ENCODE peak calls at places on chromosomes 16 and 17, in ten cellular contexts. One of them, this sample, is unnamed.

GRCh38 chr16:49602201-49603041 is 228.8 kb downstream of the C16orf78 start:
- DNase-seq in IMR-90: no peak
- DNase-seq in A549: no peak
- DNase-seq in endothelial cell: no peak
- DNase-seq in AG04449: no peak
- DNase-seq in cardiac muscle cell: no peak
- DNase-seq in AG09309: no peak
- DNase-seq in HFFc6: no peak
- DNase-seq in H9: peak
- DNase-seq in heart left ventricle: no peak
- DNase-seq in this sample: no peak

GRCh38 chr16:787978-788398 is at the start of gene RPUSD1:
- DNase-seq in IMR-90: no peak
- DNase-seq in A549: no peak
- DNase-seq in endothelial cell: no peak
- DNase-seq in AG04449: no peak
- DNase-seq in cardiac muscle cell: no peak
- DNase-seq in AG09309: no peak
- DNase-seq in HFFc6: no peak
- DNase-seq in H9: no peak
- DNase-seq in heart left ventricle: no peak
- DNase-seq in this sample: no peak

GRCh38 chr17:28357901-28358197 is 522 bp upstream of the POLDIP2 start:
- DNase-seq in IMR-90: no peak
- DNase-seq in A549: no peak
- DNase-seq in endothelial cell: no peak
- DNase-seq in AG04449: no peak
- DNase-seq in cardiac muscle cell: no peak
- DNase-seq in AG09309: no peak
- DNase-seq in HFFc6: no peak
- DNase-seq in H9: no peak
- DNase-seq in heart left ventricle: no peak
- DNase-seq in this sample: no peak

GRCh38 chr17:50638851-50639767 is 4.4 kb downstream of the ABCC3 start:
- DNase-seq in IMR-90: peak
- DNase-seq in A549: peak
- DNase-seq in endothelial cell: no peak
- DNase-seq in AG04449: peak
- DNase-seq in cardiac muscle cell: peak
- DNase-seq in AG09309: peak
- DNase-seq in HFFc6: peak
- DNase-seq in H9: peak
- DNase-seq in heart left ventricle: peak
- DNase-seq in this sample: no peak

GRCh38 chr16:743794-744500 is 3.1 kb upstream of the CIAO3 start:
- DNase-seq in IMR-90: no peak
- DNase-seq in A549: no peak
- DNase-seq in endothelial cell: no peak
- DNase-seq in AG04449: no peak
- DNase-seq in cardiac muscle cell: no peak
- DNase-seq in AG09309: no peak
- DNase-seq in HFFc6: no peak
- DNase-seq in H9: no peak
- DNase-seq in heart left ventricle: no peak
- DNase-seq in this sample: no peak

GRCh38 chr16:1645914-1646525 is 32.1 kb upstream of the JPT2 start:
- DNase-seq in IMR-90: peak
- DNase-seq in A549: peak
- DNase-seq in endothelial cell: no peak
- DNase-seq in AG04449: no peak
- DNase-seq in cardiac muscle cell: no peak
- DNase-seq in AG09309: no peak
- DNase-seq in HFFc6: peak
- DNase-seq in H9: no peak
- DNase-seq in heart left ventricle: no peak
- DNase-seq in this sample: no peak

GRCh38 chr16:29775742-29776408 is 2.2 kb upstream of the ZG16 start:
- DNase-seq in IMR-90: peak
- DNase-seq in A549: no peak
- DNase-seq in endothelial cell: no peak
- DNase-seq in AG04449: no peak
- DNase-seq in cardiac muscle cell: peak
- DNase-seq in AG09309: no peak
- DNase-seq in HFFc6: peak
- DNase-seq in H9: no peak
- DNase-seq in heart left ventricle: no peak
- DNase-seq in this sample: no peak

GRCh38 chr16:10668322-10669045 is 26.2 kb downstream of the TEKT5 start:
- DNase-seq in IMR-90: peak
- DNase-seq in A549: peak
- DNase-seq in endothelial cell: peak
- DNase-seq in AG04449: no peak
- DNase-seq in cardiac muscle cell: peak
- DNase-seq in AG09309: no peak
- DNase-seq in HFFc6: no peak
- DNase-seq in H9: peak
- DNase-seq in heart left ventricle: no peak
- DNase-seq in this sample: peak

GRCh38 chr17:14214271-14214670 is 22.4 kb downstream of the CDRT15 start:
- DNase-seq in IMR-90: peak
- DNase-seq in A549: no peak
- DNase-seq in endothelial cell: no peak
- DNase-seq in AG04449: no peak
- DNase-seq in cardiac muscle cell: no peak
- DNase-seq in AG09309: no peak
- DNase-seq in HFFc6: peak
- DNase-seq in H9: no peak
- DNase-seq in heart left ventricle: no peak
- DNase-seq in this sample: no peak

DNA sequence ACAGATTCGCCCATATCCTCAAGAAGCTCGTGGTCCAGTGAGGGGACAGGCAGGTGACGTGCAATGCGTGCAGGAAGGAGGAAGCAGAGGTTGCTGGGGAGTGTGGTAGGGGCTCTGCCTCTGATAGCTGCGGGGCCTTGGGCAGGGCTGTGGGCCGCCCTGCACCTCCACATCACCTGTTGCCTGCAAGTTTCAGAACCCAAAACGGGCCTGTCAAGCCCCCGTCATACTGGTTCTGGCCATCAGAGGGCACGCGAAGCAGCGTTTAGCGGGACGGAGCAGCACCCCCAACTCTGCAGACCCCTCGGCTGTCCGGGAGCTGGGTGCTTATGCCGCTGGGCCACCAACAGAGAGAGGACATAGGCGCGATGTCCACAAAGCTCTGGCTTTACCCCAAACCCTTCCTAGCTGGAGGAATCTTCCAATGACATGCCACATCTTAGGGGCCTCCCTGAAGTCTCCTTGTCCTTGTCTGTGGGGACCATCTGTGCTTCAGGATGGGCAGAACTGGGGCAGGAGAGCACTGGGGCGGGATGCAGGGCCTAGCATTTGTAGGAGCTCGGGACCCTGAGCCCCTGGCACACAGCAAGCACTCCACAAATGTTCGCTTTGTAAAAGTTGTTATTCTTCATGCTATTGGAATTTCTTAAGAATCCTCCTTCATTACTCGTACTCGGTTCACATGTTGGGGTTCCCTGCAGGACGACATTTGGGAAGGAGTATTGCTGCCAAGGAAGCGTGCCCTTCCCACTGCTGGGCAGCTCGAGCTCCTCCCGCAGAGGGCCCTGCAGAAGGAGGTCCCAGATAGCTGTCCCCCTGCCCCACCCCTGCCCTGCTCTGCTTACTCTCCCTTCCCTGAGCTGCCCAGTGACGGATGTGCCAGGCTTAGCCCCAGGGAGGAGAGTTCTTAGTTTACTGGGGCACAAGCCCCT is 64.3 kb downstream of the CNGB1 start:
- DNase-seq in IMR-90: no peak
- DNase-seq in A549: no peak
- DNase-seq in endothelial cell: peak
- DNase-seq in AG04449: no peak
- DNase-seq in cardiac muscle cell: no peak
- DNase-seq in AG09309: no peak
- DNase-seq in HFFc6: no peak
- DNase-seq in H9: peak
- DNase-seq in heart left ventricle: no peak
- DNase-seq in this sample: no peak
- TF ChIP-seq CTCF in IMR-90: peak
- TF ChIP-seq CTCF in A549: peak
- TF ChIP-seq CTCF in endothelial cell: peak
- TF ChIP-seq CTCF in AG04449: peak
- TF ChIP-seq CTCF in cardiac muscle cell: peak
- TF ChIP-seq CTCF in AG09309: peak
- TF ChIP-seq CTCF in HFFc6: peak
- TF ChIP-seq CTCF in H9: peak
- TF ChIP-seq CTCF in heart left ventricle: peak
- TF ChIP-seq CTCF in this sample: peak

GRCh38 chr17:34081269-34081668 is 173.8 kb upstream of the CCL2 start:
- DNase-seq in IMR-90: peak
- DNase-seq in A549: peak
- DNase-seq in endothelial cell: peak
- DNase-seq in AG04449: no peak
- DNase-seq in cardiac muscle cell: peak
- DNase-seq in AG09309: no peak
- DNase-seq in HFFc6: no peak
- DNase-seq in H9: peak
- DNase-seq in heart left ventricle: no peak
- DNase-seq in this sample: peak
- TF ChIP-seq CTCF in IMR-90: peak
- TF ChIP-seq CTCF in A549: peak
- TF ChIP-seq CTCF in endothelial cell: peak
- TF ChIP-seq CTCF in AG04449: no peak
- TF ChIP-seq CTCF in cardiac muscle cell: peak
- TF ChIP-seq CTCF in AG09309: no peak
- TF ChIP-seq CTCF in HFFc6: no peak
- TF ChIP-seq CTCF in H9: peak
- TF ChIP-seq CTCF in heart left ventricle: peak
- TF ChIP-seq CTCF in this sample: no peak

DNA sequence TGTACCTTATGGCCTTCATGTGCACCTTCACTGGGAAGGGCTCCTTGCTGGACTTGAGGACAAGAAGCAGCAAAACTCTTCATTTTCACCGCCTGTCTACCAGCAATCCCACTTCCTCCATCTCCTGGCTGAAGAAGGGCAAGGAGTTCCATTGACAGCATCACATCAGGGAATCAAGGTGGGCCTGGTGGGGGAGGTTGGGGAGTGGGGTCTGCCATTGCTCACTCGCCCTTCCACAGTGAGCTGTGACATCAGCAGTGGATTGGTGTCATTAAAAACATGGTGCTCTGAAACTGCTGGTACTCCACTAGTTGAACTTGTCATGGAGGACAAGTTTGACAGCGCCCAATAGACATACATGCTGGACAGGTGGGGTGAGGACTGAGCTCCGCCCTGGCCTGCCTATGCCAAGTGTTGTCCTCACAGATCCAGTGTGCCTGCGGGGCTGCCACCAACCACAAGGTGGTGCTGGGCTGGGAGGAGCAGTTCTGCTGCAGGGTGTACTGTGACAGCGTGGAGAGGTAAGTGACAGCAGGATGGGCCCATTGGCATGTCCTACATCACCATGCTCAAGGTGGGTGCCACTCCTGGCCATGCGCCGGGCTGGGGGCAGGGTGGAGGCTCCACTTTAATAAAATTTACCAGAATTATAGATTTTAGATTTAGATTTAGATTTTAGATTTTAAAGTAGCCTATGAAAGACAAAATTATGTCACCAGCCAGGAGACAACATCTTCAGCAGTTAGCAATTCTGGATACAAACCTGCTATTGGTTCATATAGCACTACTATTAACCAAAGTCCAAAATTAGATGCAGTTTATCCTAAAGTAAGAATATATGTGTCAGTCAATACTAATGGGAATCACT is 1729.1 kb downstream of the TP53TG3F start:
- DNase-seq in IMR-90: no peak
- DNase-seq in A549: no peak
- DNase-seq in endothelial cell: no peak
- DNase-seq in AG04449: no peak
- DNase-seq in cardiac muscle cell: no peak
- DNase-seq in AG09309: no peak
- DNase-seq in HFFc6: peak
- DNase-seq in H9: no peak
- DNase-seq in heart left ventricle: no peak
- DNase-seq in this sample: no peak
- TF ChIP-seq CTCF in IMR-90: no peak
- TF ChIP-seq CTCF in A549: no peak
- TF ChIP-seq CTCF in endothelial cell: no peak
- TF ChIP-seq CTCF in AG04449: no peak
- TF ChIP-seq CTCF in cardiac muscle cell: no peak
- TF ChIP-seq CTCF in AG09309: no peak
- TF ChIP-seq CTCF in HFFc6: peak
- TF ChIP-seq CTCF in H9: no peak
- TF ChIP-seq CTCF in heart left ventricle: no peak
- TF ChIP-seq CTCF in this sample: no peak

GRCh38 chr17:8149419-8150193 is 2.6 kb downstream of the PER1 start:
- DNase-seq in IMR-90: no peak
- DNase-seq in A549: no peak
- DNase-seq in endothelial cell: no peak
- DNase-seq in AG04449: no peak
- DNase-seq in cardiac muscle cell: no peak
- DNase-seq in AG09309: no peak
- DNase-seq in HFFc6: no peak
- DNase-seq in H9: no peak
- DNase-seq in heart left ventricle: no peak
- DNase-seq in this sample: no peak

GRCh38 chr17:8151641-8152111 is 528 bp downstream of the PER1 start:
- DNase-seq in IMR-90: peak
- DNase-seq in A549: no peak
- DNase-seq in endothelial cell: peak
- DNase-seq in AG04449: no peak
- DNase-seq in cardiac muscle cell: peak
- DNase-seq in AG09309: no peak
- DNase-seq in HFFc6: peak
- DNase-seq in H9: peak
- DNase-seq in heart left ventricle: peak
- DNase-seq in this sample: no peak

GRCh38 chr17:8152112-8152775 is at the start of gene PER1:
- DNase-seq in IMR-90: peak
- DNase-seq in A549: peak
- DNase-seq in endothelial cell: peak
- DNase-seq in AG04449: peak
- DNase-seq in cardiac muscle cell: peak
- DNase-seq in AG09309: peak
- DNase-seq in HFFc6: peak
- DNase-seq in H9: peak
- DNase-seq in heart left ventricle: peak
- DNase-seq in this sample: peak

GRCh38 chr17:8150194-8151119 is 1.7 kb downstream of the PER1 start:
- DNase-seq in IMR-90: no peak
- DNase-seq in A549: no peak
- DNase-seq in endothelial cell: no peak
- DNase-seq in AG04449: no peak
- DNase-seq in cardiac muscle cell: no peak
- DNase-seq in AG09309: no peak
- DNase-seq in HFFc6: no peak
- DNase-seq in H9: no peak
- DNase-seq in heart left ventricle: no peak
- DNase-seq in this sample: no peak

GRCh38 chr17:8151120-8151640 is 1.0 kb downstream of the PER1 start:
- DNase-seq in IMR-90: peak
- DNase-seq in A549: no peak
- DNase-seq in endothelial cell: peak
- DNase-seq in AG04449: peak
- DNase-seq in cardiac muscle cell: peak
- DNase-seq in AG09309: peak
- DNase-seq in HFFc6: peak
- DNase-seq in H9: peak
- DNase-seq in heart left ventricle: peak
- DNase-seq in this sample: peak
- TF ChIP-seq CTCF in IMR-90: no peak
- TF ChIP-seq CTCF in A549: no peak
- TF ChIP-seq CTCF in endothelial cell: no peak
- TF ChIP-seq CTCF in AG04449: peak
- TF ChIP-seq CTCF in cardiac muscle cell: no peak
- TF ChIP-seq CTCF in AG09309: no peak
- TF ChIP-seq CTCF in HFFc6: no peak
- TF ChIP-seq CTCF in H9: no peak
- TF ChIP-seq CTCF in heart left ventricle: no peak
- TF ChIP-seq CTCF in this sample: no peak